ENCODE peak calls at places on chromosomes 6 and 20, in seven cellular contexts. P, T, S, R, E, X and O are unnamed samples.

GRCh38 chr6:132511159-132511835 is 1.6 kb downstream of the STX7 start:
- DNase-seq in P (peak), T (no peak), S (no peak), R (no peak), E (no peak), X (peak), O (no peak)

GRCh38 chr6:1572892-1573291 is 36.8 kb upstream of the FOXC1 start:
- DNase-seq in P (no peak), T (no peak), S (no peak), R (no peak), E (no peak), X (no peak), O (no peak)

GRCh38 chr6:111920581-111920980 is 47.3 kb upstream of the FYN start:
- DNase-seq in P (no peak), T (no peak), S (no peak), R (no peak), E (no peak), X (no peak), O (no peak)

GRCh38 chr20:59221049-59221748 is 57.6 kb downstream of the ZNF831 start:
- DNase-seq in P (no peak), T (no peak), S (no peak), R (no peak), E (no peak), X (no peak), O (no peak)

GRCh38 chr6:33126101-33126714 is 50.4 kb downstream of the HLA-DPB1 start:
- DNase-seq in P (peak), T (peak), S (peak), R (peak), E (peak), X (peak), O (peak)

GRCh38 chr6:81856872-81857271 is 104.4 kb upstream of the TENT5A start:
- DNase-seq in P (no peak), T (no peak), S (no peak), R (no peak), E (no peak), X (no peak), O (no peak)

GRCh38 chr6:106883808-106884262 is 90.7 kb downstream of the CD24 start:
- DNase-seq in P (no peak), T (no peak), S (no peak), R (no peak), E (no peak), X (no peak), O (no peak)

GRCh38 chr20:653110-653589 is at the start of gene SRXN1:
- DNase-seq in P (peak), T (peak), S (peak), R (peak), E (peak), X (peak), O (peak)

GRCh38 chr20:20410678-20411077 is 42.8 kb downstream of the INSM1 start:
- DNase-seq in P (peak), T (peak), S (no peak), R (no peak), E (no peak), X (no peak), O (no peak)